ENCODE peak calls at places on chromosomes 12 and 14, in ten cellular contexts. V, S, A, N, H, K, U, O, X and W are unnamed samples.

GRCh38 chr12:94874986-94875312 is 128.5 kb downstream of the NDUFA12 start:
- DNase-seq in V (peak; percentile 16), S (no peak), A (no peak), N (no peak), H (peak; percentile 25), K (no peak), U (no peak), O (no peak), X (no peak), W (no peak)

GRCh38 chr12:113261847-113262470 is 40.7 kb downstream of the TPCN1 start:
- DNase-seq in V (no peak), S (peak; percentile 16), A (no peak), N (peak; percentile 91), H (peak; percentile 70), K (no peak), U (no peak), O (no peak), X (no peak), W (peak; percentile 55)

GRCh38 chr14:61615743-61616523 is 79.4 kb upstream of the HIF1A start:
- DNase-seq in V (no peak), S (peak; percentile 95), A (no peak), N (no peak), H (peak; percentile 33), K (no peak), U (peak; percentile 59), O (no peak), X (no peak), W (peak; percentile 56)

GRCh38 chr14:54528973-54529372 is 19.3 kb downstream of the CGRRF1 start:
- DNase-seq in V (no peak), S (no peak), A (no peak), N (no peak), H (no peak), K (no peak), U (no peak), O (no peak), X (no peak), W (no peak)

GRCh38 chr14:50363734-50364113 is 33.0 kb downstream of the CDKL1 start:
- DNase-seq in V (no peak), S (peak; percentile 52), A (no peak), N (peak; percentile 80), H (peak; percentile 50), K (peak; percentile 49), U (no peak), O (no peak), X (no peak), W (peak; percentile 36)

GRCh38 chr14:96735509-96735908 is 61.7 kb upstream of the VRK1 start:
- DNase-seq in V (no peak), S (no peak), A (no peak), N (no peak), H (no peak), K (no peak), U (no peak), O (no peak), X (no peak), W (no peak)

GRCh38 chr12:25800101-25800500 is 158.4 kb upstream of the RASSF8 start:
- DNase-seq in V (no peak), S (no peak), A (no peak), N (peak; percentile 74), H (peak; percentile 25), K (no peak), U (peak; percentile 31), O (no peak), X (no peak), W (peak; percentile 59)

GRCh38 chr12:104680506-104680905 is 223.8 kb downstream of the CHST11 start:
- DNase-seq in V (no peak), S (no peak), A (no peak), N (peak; percentile 82), H (no peak), K (no peak), U (no peak), O (no peak), X (no peak), W (no peak)

GRCh38 chr12:124919646-124920352 is 5.3 kb upstream of the UBC start:
- DNase-seq in V (peak; percentile 30), S (peak; percentile 36), A (no peak), N (peak; percentile 44), H (no peak), K (no peak), U (peak; percentile 66), O (no peak), X (no peak), W (peak; percentile 44)

GRCh38 chr12:115916910-115917668 is 360.4 kb downstream of the MED13L start:
- DNase-seq in V (peak; percentile 77), S (peak; percentile 15), A (no peak), N (peak; percentile 51), H (peak; percentile 58), K (peak; percentile 78), U (no peak), O (peak; percentile 93), X (peak; percentile 94), W (peak; percentile 38)

GRCh38 chr12:92619730-92620684 is 82.8 kb upstream of the PLEKHG7 start:
- DNase-seq in V (no peak), S (peak; percentile 47), A (no peak), N (no peak), H (peak; percentile 69), K (no peak), U (peak; percentile 31), O (no peak), X (no peak), W (no peak)

GRCh38 chr12:47818382-47818700 is 1.4 kb downstream of the HDAC7 start:
- DNase-seq in V (no peak), S (no peak), A (no peak), N (peak; percentile 35), H (no peak), K (no peak), U (no peak), O (no peak), X (no peak), W (no peak)

DNA sequence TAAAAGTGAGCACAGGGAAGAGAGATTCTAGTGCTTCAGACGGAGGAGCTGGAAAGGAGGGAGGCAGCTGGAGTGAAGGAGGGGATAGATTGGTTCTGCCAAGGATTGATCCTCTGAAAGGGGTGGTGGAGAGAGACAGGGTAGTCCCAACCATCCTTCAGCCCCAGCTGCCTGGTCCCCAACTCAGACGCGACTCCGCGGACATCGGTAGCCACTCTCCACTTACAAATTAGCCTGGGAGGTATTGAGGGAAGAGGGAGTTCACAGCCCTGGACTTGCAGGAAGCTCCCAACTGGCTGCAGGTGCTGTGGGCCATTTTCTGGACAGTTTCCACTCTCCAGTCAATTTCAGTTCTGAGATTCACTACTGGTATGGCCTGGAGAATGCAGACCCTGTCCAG is 1.2 kb downstream of the PLEKHD1 start:
- DNase-seq in V (no peak), S (no peak), A (no peak), N (no peak), H (no peak), K (no peak), U (no peak), O (no peak), X (no peak), W (no peak)
- H3K4me3 ChIP-seq in V (no peak overlapping the region), S (no peak overlapping the region), A (no peak overlapping the region), N (no peak overlapping the region), H (no peak overlapping the region), K (no peak overlapping the region), U (no peak overlapping the region), O (no peak overlapping the region), X (no peak overlapping the region), W (no peak overlapping the region)

DNA sequence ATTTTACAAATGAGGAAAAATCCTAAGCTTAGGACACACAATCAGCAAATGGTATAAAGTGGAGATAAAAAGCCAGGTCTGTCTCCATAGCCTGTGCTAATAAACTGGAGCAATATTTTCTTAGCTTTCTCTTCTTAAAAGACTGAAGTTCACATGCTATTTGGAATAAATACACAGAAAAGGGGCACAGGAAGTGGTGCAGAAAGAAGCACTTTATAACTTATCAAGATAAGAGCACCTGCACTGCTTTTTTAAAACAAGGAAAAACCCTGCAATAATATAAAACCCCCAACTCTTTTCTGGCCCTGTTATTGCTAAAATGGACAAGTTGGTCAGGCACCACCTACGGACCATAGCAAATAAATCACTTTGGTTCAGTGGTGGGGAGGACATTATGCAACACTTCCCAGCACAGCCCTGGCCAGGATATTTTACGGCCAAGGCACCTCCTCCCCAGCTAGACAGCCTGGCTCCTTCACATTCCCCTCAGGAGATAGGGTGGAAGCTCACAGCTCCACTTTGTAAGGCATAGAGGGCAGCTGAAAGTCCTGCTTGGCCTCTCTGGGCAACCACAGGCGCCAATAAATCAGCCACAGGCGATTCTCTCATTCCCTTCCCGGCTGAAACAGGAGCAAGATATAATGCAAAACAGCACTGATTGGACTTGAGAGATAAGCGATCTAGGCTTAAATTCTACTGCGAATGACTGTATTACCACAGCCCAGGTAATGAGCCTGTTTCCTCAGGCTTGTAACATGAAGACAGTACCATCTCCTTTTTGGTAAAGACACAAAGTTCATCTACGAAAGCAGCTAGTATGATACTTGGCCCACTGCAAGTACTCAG is 2.1 kb downstream of the ZBTB25 start:
- DNase-seq in V (no peak), S (peak; percentile 86), A (no peak), N (peak; percentile 40), H (peak; percentile 67), K (peak; percentile 72), U (peak; percentile 77), O (peak; percentile 91), X (no peak), W (peak; percentile 79)
- TF ChIP-seq CTCF in V (no peak), S (peak; percentile 32), A (no peak), N (no peak), H (no peak), K (no peak), U (no peak), O (no peak), X (no peak), W (peak; percentile 31)

GRCh38 chr12:53986686-53987180 is 1.8 kb downstream of the HOXC10 start:
- DNase-seq in V (no peak), S (no peak), A (no peak), N (no peak), H (no peak), K (no peak), U (no peak), O (no peak), X (no peak), W (no peak)

GRCh38 chr12:53985900-53986685 is 1.1 kb downstream of the HOXC10 start:
- DNase-seq in V (no peak), S (no peak), A (no peak), N (peak; percentile 94), H (peak; percentile 69), K (no peak), U (no peak), O (no peak), X (no peak), W (no peak)

GRCh38 chr12:53984901-53985357 is at the start of gene HOXC10:
- DNase-seq in V (peak; percentile 73), S (peak; percentile 73), A (peak; percentile 83), N (peak; percentile 98), H (peak; percentile 98), K (peak; percentile 65), U (peak; percentile 26), O (peak; percentile 99), X (no peak), W (peak; percentile 22)

GRCh38 chr12:53983580-53984572 is 1.1 kb upstream of the HOXC10 start:
- DNase-seq in V (no peak), S (no peak), A (no peak), N (peak; percentile 61), H (peak; percentile 48), K (no peak), U (no peak), O (no peak), X (no peak), W (no peak)

GRCh38 chr12:53985358-53985899 is 483 bp downstream of the HOXC10 start:
- DNase-seq in V (no peak), S (no peak), A (no peak), N (peak; percentile 70), H (peak; percentile 60), K (no peak), U (no peak), O (no peak), X (no peak), W (no peak)
- H3K4me3 ChIP-seq in V (no peak overlapping the region), S (no peak overlapping the region), A (peak overlapping the region; percentile 51), N (peak overlapping the region; percentile 75), H (peak overlapping the region; percentile 86), K (no peak overlapping the region), U (no peak overlapping the region), O (peak overlapping the region; percentile 41), X (no peak overlapping the region), W (no peak overlapping the region)

GRCh38 chr12:31959701-31960391 is 631 bp downstream of the RESF1 start:
- DNase-seq in V (peak; percentile 57), S (peak; percentile 62), A (no peak), N (peak; percentile 76), H (peak; percentile 81), K (peak; percentile 73), U (peak; percentile 55), O (peak; percentile 92), X (no peak), W (peak; percentile 60)
- TF ChIP-seq CTCF in V (no peak), S (no peak), A (no peak), N (peak; percentile 5), H (peak; percentile 21), K (no peak), U (peak; percentile 6), O (no peak), X (no peak), W (peak; percentile 18)